ENCODE peak calls at places on chromosome 9, in ten cellular contexts. B is GM13976; H is ascending aorta; U is HepG2; P is heart left ventricle; E is AG09309; Z is keratinocyte; Q is heart right ventricle; T is pancreas; Y is activated CD8-positive, alpha-beta T cell treated with anti-CD3 and anti-CD28 coated beads for 36 hours. V is an unnamed sample.

GRCh38 chr9:135971892-135972291 is 10.7 kb upstream of the UBAC1 start:
- DNase-seq in B (peak), H (no peak), U (peak), P (no peak), E (no peak), Z (peak), Q (no peak), T (peak), Y (peak), V (no peak)

GRCh38 chr9:88197016-88197415 is 58.7 kb upstream of the SPATA31C2 start:
- DNase-seq in B (no peak), H (no peak), U (no peak), P (no peak), E (peak), Z (no peak), Q (no peak), T (no peak), Y (no peak), V (no peak)

GRCh38 chr9:3692606-3693005 is 166.8 kb upstream of the RFX3 start:
- DNase-seq in B (no peak), H (no peak), U (no peak), P (no peak), E (no peak), Z (no peak), Q (no peak), T (no peak), Y (no peak), V (no peak)

GRCh38 chr9:120892748-120893584 is 16.0 kb upstream of the PHF19 start:
- DNase-seq in B (peak), H (no peak), U (no peak), P (no peak), E (peak), Z (no peak), Q (no peak), T (no peak), Y (peak), V (peak)

GRCh38 chr9:86250123-86250522 is 9.3 kb downstream of the C9orf153 start:
- DNase-seq in B (no peak), H (no peak), U (no peak), P (no peak), E (no peak), Z (no peak), Q (no peak), T (no peak), Y (no peak), V (no peak)

GRCh38 chr9:114153761-114154596 is 1.4 kb upstream of the COL27A1 start:
- DNase-seq in B (no peak), H (no peak), U (peak), P (no peak), E (no peak), Z (no peak), Q (no peak), T (peak), Y (peak), V (no peak)

GRCh38 chr9:85162822-85163221 is 493.3 kb downstream of the NTRK2 start:
- DNase-seq in B (no peak), H (no peak), U (no peak), P (no peak), E (no peak), Z (no peak), Q (no peak), T (no peak), Y (no peak), V (no peak)

GRCh38 chr9:76266649-76267627 is 127.3 kb downstream of the RFK start:
- DNase-seq in B (no peak), H (no peak), U (no peak), P (no peak), E (no peak), Z (no peak), Q (no peak), T (no peak), Y (no peak), V (no peak)

GRCh38 chr9:77194423-77194822 is 17.1 kb downstream of the VPS13A start:
- DNase-seq in B (no peak), H (no peak), U (no peak), P (no peak), E (no peak), Z (no peak), Q (no peak), T (no peak), Y (no peak), V (no peak)

GRCh38 chr9:99105152-99106043 is 485 bp downstream of the TGFBR1 start:
- DNase-seq in B (peak), H (peak), U (peak), P (peak), E (peak), Z (no peak), Q (peak), T (peak), Y (peak), V (peak)

GRCh38 chr9:65437724-65438123 is 152.7 kb upstream of the FOXD4L5 start:
- DNase-seq in B (no peak), H (no peak), U (no peak), P (no peak), E (no peak), Z (no peak), Q (no peak), T (no peak), Y (no peak), V (no peak)

GRCh38 chr9:123928471-123929176 is 1.3 kb downstream of the DENND1A start:
- DNase-seq in B (no peak), H (no peak), U (no peak), P (no peak), E (no peak), Z (no peak), Q (peak), T (no peak), Y (peak), V (no peak)

GRCh38 chr9:82488702-82489578 is 500.4 kb downstream of the SPATA31D1 start:
- DNase-seq in B (peak), H (no peak), U (peak), P (no peak), E (peak), Z (peak), Q (peak), T (no peak), Y (no peak), V (no peak)

GRCh38 chr9:26744362-26744965 is 148.1 kb downstream of the CAAP1 start:
- DNase-seq in B (no peak), H (no peak), U (peak), P (no peak), E (no peak), Z (no peak), Q (no peak), T (no peak), Y (no peak), V (peak)

GRCh38 chr9:83733739-83734138 is 26.0 kb upstream of the UBQLN1 start:
- DNase-seq in B (no peak), H (no peak), U (no peak), P (no peak), E (no peak), Z (no peak), Q (no peak), T (no peak), Y (no peak), V (no peak)

GRCh38 chr9:71683598-71684235 is 84.6 kb downstream of the CEMIP2 start:
- DNase-seq in B (no peak), H (no peak), U (no peak), P (no peak), E (no peak), Z (peak), Q (no peak), T (no peak), Y (no peak), V (no peak)

GRCh38 chr9:36021968-36022367 is 14.7 kb upstream of the RECK start:
- DNase-seq in B (no peak), H (no peak), U (no peak), P (no peak), E (no peak), Z (no peak), Q (no peak), T (no peak), Y (no peak), V (peak)
- TF ChIP-seq CTCF in B (no peak), H (no peak), U (no peak), P (no peak), E (no peak), Z (no peak), Q (no peak), T (no peak), Y (no peak), V (no peak)

GRCh38 chr9:14661421-14662059 is 31.7 kb downstream of the ZDHHC21 start:
- DNase-seq in B (peak), H (no peak), U (peak), P (no peak), E (no peak), Z (no peak), Q (no peak), T (no peak), Y (no peak), V (peak)
- TF ChIP-seq CTCF in B (peak), H (peak), U (peak), P (peak), E (peak), Z (no peak), Q (peak), T (peak), Y (peak), V (peak)

DNA sequence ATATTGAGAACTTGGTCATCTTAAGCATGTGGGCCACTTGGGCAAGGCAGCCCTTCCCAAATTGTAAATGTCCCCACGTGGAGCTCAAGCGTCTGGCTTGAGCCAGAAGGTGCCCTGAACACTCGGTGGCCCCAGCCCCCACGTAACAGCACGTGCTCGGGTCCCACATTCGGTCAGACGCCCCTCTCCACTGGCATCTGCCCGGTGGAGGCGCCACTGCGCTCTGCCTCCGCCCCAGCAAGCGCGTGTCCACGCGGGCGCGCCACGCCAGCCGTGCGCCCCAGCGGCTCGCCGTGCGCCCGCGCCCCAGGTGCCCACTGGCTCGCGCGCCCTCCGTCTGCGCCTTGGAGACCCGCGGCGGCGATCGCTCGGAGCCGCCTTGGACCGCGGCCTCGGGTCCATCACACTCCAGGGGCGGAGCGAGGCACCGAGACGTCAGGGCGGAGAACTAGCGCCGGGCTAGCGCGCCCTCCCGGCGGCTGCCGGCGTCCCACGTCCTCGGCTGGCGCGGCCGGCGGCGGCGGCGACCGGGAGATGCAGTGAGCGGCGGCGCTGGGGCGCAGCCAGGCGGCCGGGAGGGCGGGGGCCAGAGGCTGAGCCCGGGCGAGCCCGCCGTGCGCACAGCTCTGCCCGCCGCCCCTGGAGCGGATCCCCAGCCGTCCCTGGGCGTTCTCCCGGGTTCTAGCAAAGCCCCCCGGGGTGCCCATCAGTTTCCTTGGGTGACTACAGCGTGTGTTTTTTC is at the start of gene PALM2AKAP2:
- DNase-seq in B (peak), H (peak), U (no peak), P (peak), E (no peak), Z (no peak), Q (peak), T (peak), Y (no peak), V (no peak)
- TF ChIP-seq CTCF in B (no peak), H (peak), U (no peak), P (peak), E (no peak), Z (peak), Q (peak), T (no peak), Y (no peak), V (no peak)

GRCh38 chr9:107337676-107338590 is 54.9 kb downstream of the RAD23B start:
- DNase-seq in B (no peak), H (no peak), U (no peak), P (no peak), E (no peak), Z (no peak), Q (no peak), T (no peak), Y (no peak), V (no peak)

GRCh38 chr9:107336718-107337360 is 53.8 kb downstream of the RAD23B start:
- DNase-seq in B (no peak), H (no peak), U (no peak), P (no peak), E (peak), Z (peak), Q (no peak), T (no peak), Y (no peak), V (no peak)

GRCh38 chr9:107338911-107339659 is 56.0 kb downstream of the RAD23B start:
- DNase-seq in B (no peak), H (no peak), U (no peak), P (no peak), E (no peak), Z (no peak), Q (no peak), T (no peak), Y (no peak), V (no peak)

GRCh38 chr9:107342762-107343161 is 59.7 kb downstream of the RAD23B start:
- DNase-seq in B (no peak), H (no peak), U (no peak), P (no peak), E (no peak), Z (no peak), Q (no peak), T (no peak), Y (no peak), V (no peak)

DNA sequence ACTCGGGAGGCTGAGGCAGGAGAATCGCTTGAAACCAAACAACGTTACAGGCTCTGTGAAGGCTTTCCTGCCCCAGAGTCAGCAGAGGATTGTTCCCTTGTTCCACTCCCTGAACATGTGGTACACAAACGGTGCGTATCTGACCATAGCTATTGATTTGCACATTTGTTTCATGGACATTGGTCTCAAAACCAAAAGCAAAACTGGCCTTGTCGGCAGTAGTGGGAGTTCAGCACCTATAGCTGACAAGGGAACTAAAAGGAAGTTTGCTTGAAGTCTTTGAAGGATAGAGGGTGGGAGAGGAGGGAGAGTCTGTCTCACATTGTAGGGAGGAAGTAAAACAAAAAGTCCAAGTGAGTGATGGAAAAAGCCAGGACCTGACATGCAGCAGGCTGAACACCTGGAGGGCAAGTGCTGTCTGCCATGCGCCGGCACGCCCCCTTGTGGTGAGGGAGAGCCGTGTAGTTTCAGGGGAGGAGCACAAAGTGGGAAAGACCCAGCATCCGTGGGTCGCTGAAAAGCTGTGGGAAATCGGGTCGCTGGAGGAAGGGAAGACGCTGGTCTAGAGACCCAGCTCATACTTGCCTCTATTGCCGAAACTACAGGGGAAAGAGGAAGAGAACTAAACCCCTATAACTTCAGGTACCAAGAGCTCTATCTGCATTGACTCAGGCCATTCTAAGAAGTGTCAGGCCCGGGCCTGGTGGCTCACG is 58.0 kb downstream of the RAD23B start:
- DNase-seq in B (peak), H (peak), U (peak), P (peak), E (no peak), Z (peak), Q (peak), T (peak), Y (peak), V (peak)
- TF ChIP-seq CTCF in B (peak), H (peak), U (peak), P (peak), E (peak), Z (peak), Q (peak), T (peak), Y (peak), V (peak)

GRCh38 chr9:17013010-17013409 is 121.8 kb upstream of the CNTLN start:
- DNase-seq in B (no peak), H (no peak), U (no peak), P (no peak), E (no peak), Z (peak), Q (no peak), T (no peak), Y (no peak), V (no peak)
- TF ChIP-seq CTCF in B (no peak), H (no peak), U (no peak), P (no peak), E (no peak), Z (no peak), Q (no peak), T (no peak), Y (no peak), V (no peak)

GRCh38 chr9:137035507-137035834 is 3.6 kb upstream of the FUT7 start:
- DNase-seq in B (no peak), H (no peak), U (no peak), P (no peak), E (no peak), Z (no peak), Q (no peak), T (no peak), Y (no peak), V (no peak)
- TF ChIP-seq CTCF in B (no peak), H (no peak), U (no peak), P (peak), E (no peak), Z (no peak), Q (no peak), T (no peak), Y (peak), V (peak)

V was measured in GM10248.